ENCODE peak calls at places on chromosomes 4 and X, in ten cellular contexts. N is A549; W is lower leg skin; F is CD4-positive, alpha-beta memory T cell; P is sciatic nerve; S is PC-3; H is activated CD4-positive, alpha-beta memory T cell treated with anti-CD3 and anti-CD28 coated beads, Interleukin-2, amount 10 ng/mL, durations not matched to agents 7 days and 5 days; C is left ventricle myocardium inferior; U is glomerular endothelial cell; A is right atrium auricular region. O is an unnamed sample.
A peak's percentile ranks its signal among the peaks of the same experiment; 100 is the strongest.

GRCh38 chr4:41142946-41143720 is 71.2 kb downstream of the APBB2 start:
- DNase-seq in H (no peak), C (peak; percentile 28), N (no peak), S (peak; percentile 29), U (no peak), F (no peak), A (peak; percentile 80), W (no peak), P (peak; percentile 78), O (peak; percentile 34)

GRCh38 chr4:143558823-143559756 is 45.6 kb downstream of the SMARCA5 start:
- DNase-seq in A (no peak), P (peak; percentile 73), C (peak; percentile 54), S (peak; percentile 86), U (peak; percentile 44), W (peak; percentile 89), H (peak; percentile 68), F (peak; percentile 70), N (peak; percentile 34), O (peak; percentile 84)

GRCh38 chrX:300334-300733 is 18.3 kb downstream of the GTPBP6 start:
- DNase-seq in S (no peak), W (no peak), H (no peak), C (no peak), P (no peak), A (no peak), F (no peak), N (no peak), U (no peak), O (no peak)

GRCh38 chr4:184583738-184584502 is 65.3 kb downstream of the CASP3 start:
- DNase-seq in C (no peak), N (no peak), W (no peak), P (no peak), S (no peak), F (peak; percentile 9), A (no peak), U (no peak), H (no peak), O (no peak)

GRCh38 chrX:31609130-31609529 is 537.3 kb upstream of the FTHL17 start:
- DNase-seq in A (no peak), N (no peak), P (no peak), H (no peak), U (no peak), W (no peak), F (no peak), S (peak; percentile 1), C (no peak), O (no peak)

GRCh38 chrX:32269877-32270276 is 941.5 kb downstream of the DMD start:
- DNase-seq in U (no peak), P (no peak), N (no peak), W (no peak), H (no peak), F (no peak), S (no peak), A (no peak), C (no peak), O (no peak)

GRCh38 chr4:182825786-182826185 is 91.4 kb downstream of the DCTD start:
- DNase-seq in W (no peak), P (no peak), C (no peak), A (no peak), F (no peak), S (no peak), N (no peak), U (no peak), H (no peak), O (no peak)

GRCh38 chr4:101790521-101791188 is at the start of gene BANK1:
- DNase-seq in U (no peak), F (peak; percentile 16), W (peak; percentile 84), H (peak; percentile 64), A (no peak), P (peak; percentile 61), S (peak; percentile 47), N (peak; percentile 41), C (peak; percentile 18), O (peak; percentile 31)

GRCh38 chrX:78123190-78123589 is 16.3 kb downstream of the TAF9B start:
- DNase-seq in A (no peak), H (peak; percentile 28), S (peak; percentile 85), U (no peak), N (no peak), C (no peak), W (no peak), P (no peak), F (no peak), O (no peak)

GRCh38 chr4:113645288-113645687 is 116.2 kb downstream of the CAMK2D start:
- DNase-seq in P (no peak), F (no peak), S (no peak), U (no peak), W (no peak), C (no peak), A (no peak), H (no peak), N (no peak), O (no peak)

GRCh38 chrX:22177950-22178349 is 94.8 kb upstream of the CBLL2 start:
- DNase-seq in S (no peak), W (no peak), H (no peak), C (no peak), U (no peak), N (no peak), A (no peak), F (no peak), P (no peak), O (no peak)

GRCh38 chrX:12421918-12422317 is 283.6 kb downstream of the FRMPD4 start:
- DNase-seq in C (no peak), F (no peak), U (no peak), W (no peak), S (no peak), N (no peak), P (no peak), H (no peak), A (no peak), O (no peak)

GRCh38 chr4:136078971-136079370 is 1453.3 kb downstream of the PCDH18 start:
- DNase-seq in C (no peak), P (no peak), F (no peak), A (no peak), U (no peak), S (no peak), W (no peak), N (no peak), H (no peak), O (no peak)

GRCh38 chrX:2423899-2424298 is 76.9 kb downstream of the DHRSX start:
- DNase-seq in W (no peak), P (no peak), A (no peak), U (no peak), N (no peak), C (no peak), S (no peak), H (no peak), F (no peak), O (no peak)

GRCh38 chr4:680565-680930 is 6.2 kb downstream of the MYL5 start:
- DNase-seq in S (peak; percentile 8), P (no peak), U (no peak), W (peak; percentile 90), H (no peak), N (no peak), C (no peak), A (no peak), F (no peak), O (no peak)

GRCh38 chr4:184287697-184288255 is 70.1 kb upstream of the ENPP6 start:
- DNase-seq in C (no peak), N (no peak), S (peak; percentile 73), H (no peak), P (peak; percentile 50), W (no peak), F (no peak), A (peak; percentile 58), U (no peak), O (peak; percentile 38)

GRCh38 chrX:13101439-13102139 is 57.2 kb upstream of the FAM9C start:
- DNase-seq in W (peak; percentile 91), N (peak; percentile 71), C (peak; percentile 54), U (no peak), S (peak; percentile 91), A (peak; percentile 83), H (peak; percentile 66), P (peak; percentile 71), F (peak; percentile 50), O (peak; percentile 80)

GRCh38 chrX:40908857-40909475 is 173.6 kb upstream of the MED14 start:
- DNase-seq in W (no peak), S (peak; percentile 81), F (no peak), P (no peak), H (no peak), A (no peak), C (no peak), U (no peak), N (peak; percentile 30), O (no peak)

GRCh38 chr4:924107-925096 is 7.7 kb downstream of the GAK start:
- DNase-seq in W (peak; percentile 84), A (no peak), N (no peak), S (no peak), U (no peak), P (no peak), H (no peak), F (no peak), C (no peak), O (no peak)

GRCh38 chr4:112075129-112075753 is 70.0 kb upstream of the FAM241A start:
- DNase-seq in W (no peak), P (no peak), C (no peak), F (peak; percentile 23), A (no peak), N (peak; percentile 22), S (peak; percentile 81), U (peak; percentile 57), H (peak; percentile 36), O (peak; percentile 79)

GRCh38 chrX:26558719-26559386 is 342.9 kb downstream of the MAGEB5 start:
- DNase-seq in P (no peak), C (no peak), N (no peak), W (no peak), U (no peak), A (no peak), F (no peak), S (no peak), H (no peak), O (no peak)

GRCh38 chr4:56345461-56345860 is 41.8 kb downstream of the AASDH start:
- DNase-seq in S (no peak), P (no peak), N (no peak), U (no peak), H (no peak), W (no peak), A (no peak), C (no peak), F (no peak), O (no peak)

GRCh38 chrX:151762802-151763201 is 28.3 kb downstream of the CNGA2 start:
- DNase-seq in A (peak; percentile 5), H (no peak), F (no peak), S (no peak), C (no peak), W (peak; percentile 45), N (no peak), U (no peak), P (no peak), O (peak; percentile 37)

GRCh38 chr4:146852365-146852764 is 93.3 kb downstream of the TTC29 start:
- DNase-seq in N (no peak), C (no peak), P (no peak), U (no peak), H (no peak), F (no peak), S (no peak), W (no peak), A (no peak), O (no peak)

GRCh38 chr4:154506253-154506652 is 14.7 kb upstream of the DCHS2 start:
- DNase-seq in F (no peak), N (no peak), U (no peak), C (no peak), P (no peak), W (no peak), S (peak; percentile 45), H (no peak), A (no peak), O (peak; percentile 18)

GRCh38 chrX:115563633-115564182 is 2.7 kb downstream of the PLS3 start:
- DNase-seq in U (no peak), S (peak; percentile 30), W (no peak), A (no peak), C (no peak), N (no peak), P (no peak), H (no peak), F (no peak), O (peak; percentile 11)

GRCh38 chr4:61817071-61817470 is 616.9 kb downstream of the ADGRL3 start:
- DNase-seq in H (no peak), S (no peak), C (no peak), U (no peak), P (no peak), A (no peak), N (no peak), W (no peak), F (no peak), O (no peak)

GRCh38 chrX:109890910-109891502 is 111.9 kb upstream of the TMEM164 start:
- DNase-seq in S (peak; percentile 74), C (peak; percentile 15), N (peak; percentile 47), U (no peak), F (peak; percentile 33), H (peak; percentile 45), A (peak; percentile 62), W (peak; percentile 86), P (peak; percentile 62), O (peak; percentile 74)